ENCODE peak calls at places on chromosomes 12 and 14, in seven cellular contexts. J is stromal cell of bone marrow; W is CD4-positive, CD25-positive, alpha-beta regulatory T cell; V is EH; Z is activated naive CD8-positive, alpha-beta T cell treated with anti-CD3 and anti-CD28 coated beads for 36 hours; A is M059J; E is GM20000. Q is an unnamed sample.

GRCh38 chr12:31324845-31325523 is 966 bp downstream of the SINHCAF start:
- DNase-seq in W (peak), J (no peak), V (peak), Z (peak), A (peak), E (peak), Q (no peak)

GRCh38 chr14:92160619-92161018 is 38.9 kb downstream of the CPSF2 start:
- DNase-seq in Z (no peak), W (no peak), J (peak), A (no peak), V (peak), E (no peak), Q (peak)

GRCh38 chr14:103057372-103058208 is at the start of gene CDC42BPB:
- DNase-seq in J (peak), A (peak), W (peak), Z (peak), V (peak), E (peak), Q (peak)

GRCh38 chr14:73166399-73166798 is 30.1 kb downstream of the PSEN1 start:
- DNase-seq in V (no peak), W (no peak), Z (no peak), J (no peak), A (no peak), E (no peak), Q (no peak)

GRCh38 chr12:49019435-49020317 is 1.1 kb upstream of the PRKAG1 start:
- DNase-seq in Z (peak), W (no peak), E (peak), J (no peak), V (peak), A (peak), Q (no peak)

GRCh38 chr14:77175843-77176242 is 5.8 kb upstream of the TMEM63C start:
- DNase-seq in Z (no peak), W (no peak), V (no peak), E (no peak), J (no peak), A (no peak), Q (no peak)

GRCh38 chr12:64568313-64568712 is 42.0 kb upstream of the RASSF3 start:
- DNase-seq in A (no peak), V (no peak), W (no peak), Z (no peak), E (no peak), J (no peak), Q (no peak)

GRCh38 chr12:129662184-129662583 is 241.6 kb downstream of the TMEM132D start:
- DNase-seq in A (no peak), J (no peak), W (no peak), Z (no peak), V (no peak), E (no peak), Q (no peak)

GRCh38 chr12:101671157-101671791 is 26.2 kb upstream of the CHPT1 start:
- DNase-seq in V (no peak), J (no peak), E (peak), W (no peak), A (no peak), Z (peak), Q (no peak)

GRCh38 chr12:119988440-119988787 is 622 bp upstream of the BICDL1 start:
- DNase-seq in J (peak), W (no peak), Z (no peak), A (peak), E (no peak), V (peak), Q (peak)

GRCh38 chr12:109111775-109112491 is 4.5 kb upstream of the ACACB start:
- DNase-seq in V (peak), W (peak), A (peak), Z (peak), J (peak), E (peak), Q (peak)

GRCh38 chr12:18723752-18724151 is 14.1 kb downstream of the PLCZ1 start:
- DNase-seq in W (no peak), J (no peak), E (no peak), V (peak), A (peak), Z (no peak), Q (peak)

GRCh38 chr12:105278043-105278697 is 42.2 kb upstream of the APPL2 start:
- DNase-seq in W (no peak), E (no peak), V (peak), A (no peak), Z (no peak), J (peak), Q (no peak)

GRCh38 chr12:132125736-132126135 is 18.4 kb downstream of the DDX51 start:
- DNase-seq in J (no peak), Z (no peak), A (no peak), V (no peak), E (no peak), W (no peak), Q (no peak)

GRCh38 chr14:104462651-104463630 is 116.6 kb upstream of the C14orf180 start:
- DNase-seq in J (no peak), A (peak), Z (no peak), E (no peak), W (no peak), V (no peak), Q (no peak)

GRCh38 chr14:105092912-105093425 is 27.7 kb upstream of the GPR132 start:
- DNase-seq in Z (peak), A (peak), V (peak), E (peak), W (peak), J (no peak), Q (no peak)

GRCh38 chr12:43283206-43283605 is 268.8 kb downstream of the ADAMTS20 start:
- DNase-seq in Z (no peak), A (no peak), V (no peak), W (no peak), E (no peak), J (no peak), Q (no peak)

GRCh38 chr14:101019974-101020710 is 116.6 kb upstream of the RTL1 start:
- DNase-seq in E (no peak), W (no peak), A (no peak), Z (no peak), J (no peak), V (no peak), Q (no peak)

GRCh38 chr12:112907415-112908157 is 824 bp downstream of the OAS1 start:
- DNase-seq in Z (no peak), J (no peak), V (no peak), W (no peak), E (peak), A (no peak), Q (no peak)

GRCh38 chr12:122032570-122032969 is 10.9 kb downstream of the BCL7A start:
- DNase-seq in E (no peak), V (no peak), Z (no peak), J (no peak), A (no peak), W (no peak), Q (no peak)

GRCh38 chr14:22122227-22123187 is 448.9 kb upstream of the OR4E1 start:
- DNase-seq in W (no peak), V (no peak), J (no peak), E (no peak), Z (no peak), A (peak), Q (no peak)

GRCh38 chr12:55058082-55058481 is 38.3 kb downstream of the NEUROD4 start:
- DNase-seq in W (no peak), Z (no peak), V (no peak), E (no peak), A (no peak), J (no peak), Q (no peak)

GRCh38 chr14:65872536-65872935 is 460.0 kb downstream of the FUT8 start:
- DNase-seq in E (no peak), W (no peak), V (peak), J (no peak), A (no peak), Z (no peak), Q (no peak)

GRCh38 chr14:62347658-62348057 is 585.4 kb downstream of the SNAPC1 start:
- DNase-seq in E (no peak), J (no peak), W (no peak), A (no peak), V (no peak), Z (no peak), Q (no peak)

GRCh38 chr14:105203057-105203494 is 22.0 kb upstream of the NUDT14 start:
- DNase-seq in V (peak), A (peak), E (peak), W (peak), J (peak), Z (peak), Q (peak)

GRCh38 chr14:73785336-73785833 is 66.2 kb upstream of the PTGR2 start:
- DNase-seq in J (peak), V (peak), Z (no peak), A (peak), E (no peak), W (no peak), Q (no peak)

GRCh38 chr12:53065975-53066593 is 13.1 kb downstream of the SPRYD3 start:
- DNase-seq in V (peak), A (peak), E (peak), W (peak), Z (peak), J (no peak), Q (peak)

GRCh38 chr12:122322501-122322900 is 56.2 kb upstream of the VPS33A start:
- DNase-seq in V (peak), E (no peak), W (no peak), Z (no peak), J (no peak), A (peak), Q (no peak)

GRCh38 chr14:55398679-55399078 is 13.0 kb downstream of the ATG14 start:
- DNase-seq in J (peak), A (peak), E (no peak), Z (no peak), V (peak), W (no peak), Q (peak)

GRCh38 chr14:67166450-67166853 is 22.8 kb upstream of the GARIN2 start:
- DNase-seq in E (peak), J (peak), V (peak), W (no peak), Z (no peak), A (peak), Q (peak)

GRCh38 chr14:75578099-75578785 is at the start of gene FLVCR2:
- DNase-seq in V (peak), Z (peak), A (peak), J (peak), W (peak), E (peak), Q (peak)

GRCh38 chr12:130655010-130655409 is 61.1 kb downstream of the RIMBP2 start:
- DNase-seq in V (no peak), Z (no peak), J (no peak), E (no peak), A (no peak), W (no peak), Q (no peak)

GRCh38 chr14:102822311-102822863 is 45.1 kb downstream of the TRAF3 start:
- DNase-seq in J (no peak), E (no peak), V (peak), Z (peak), A (no peak), W (no peak), Q (no peak)

GRCh38 chr12:132071837-132072384 is 72.2 kb downstream of the DDX51 start:
- DNase-seq in J (no peak), V (no peak), Z (no peak), E (no peak), W (no peak), A (no peak), Q (no peak)